ENCODE peak calls at places on chromosomes 7 and 10, in four cellular contexts. I, N, O and U are unnamed samples.
A peak's percentile ranks its signal among the peaks of the same experiment; 100 is the strongest.

GRCh38 chr10:21572578-21572977 is 38.5 kb downstream of the MLLT10 start:
- DNase-seq in N (no peak), O (peak; percentile 28), I (no peak), U (no peak)

GRCh38 chr10:79385392-79385795 is 38.1 kb downstream of the PPIF start:
- DNase-seq in O (no peak), I (no peak), N (no peak), U (no peak)

GRCh38 chr7:44162785-44163395 is 21.8 kb upstream of the MYL7 start:
- DNase-seq in I (peak; percentile 45), O (no peak), N (no peak), U (no peak)

GRCh38 chr7:79620291-79620690 is 166.8 kb upstream of the MAGI2 start:
- DNase-seq in O (no peak), N (no peak), I (no peak), U (no peak)

GRCh38 chr10:114724295-114724694 is 66.2 kb upstream of the ABLIM1 start:
- DNase-seq in N (no peak), I (peak; percentile 38), O (no peak), U (no peak)

GRCh38 chr7:65980478-65981250 is 1.3 kb downstream of the GUSB start:
- DNase-seq in I (peak; percentile 42), O (peak; percentile 27), N (no peak), U (no peak)

GRCh38 chr7:135716677-135717238 is 11.2 kb downstream of the SLC13A4 start:
- DNase-seq in O (peak; percentile 59), N (no peak), I (peak; percentile 73), U (no peak)

GRCh38 chr7:44973610-44974401 is 5.0 kb downstream of the MYO1G start:
- DNase-seq in I (no peak), O (peak; percentile 26), N (peak; percentile 53), U (no peak)

GRCh38 chr7:93148135-93148534 is at the start of gene SAMD9L:
- DNase-seq in I (no peak), N (no peak), O (peak; percentile 30), U (no peak)

GRCh38 chr7:87517136-87517805 is 41.8 kb upstream of the ABCB4 start:
- DNase-seq in I (no peak), O (peak; percentile 12), N (no peak), U (no peak)

GRCh38 chr7:8668627-8669500 is 235.5 kb downstream of the NXPH1 start:
- DNase-seq in I (no peak), N (no peak), O (no peak), U (no peak)

GRCh38 chr7:121278120-121279021 is 50.4 kb upstream of the WNT16 start:
- DNase-seq in I (peak; percentile 11), O (peak; percentile 82), N (no peak), U (no peak)

GRCh38 chr10:114638874-114639625 is 19.0 kb downstream of the ABLIM1 start:
- DNase-seq in N (no peak), O (peak; percentile 50), I (no peak), U (no peak)

GRCh38 chr7:140479062-140479738 is at the start of gene MKRN1:
- DNase-seq in I (peak; percentile 98), N (peak; percentile 98), O (peak; percentile 95), U (peak; percentile 90)

GRCh38 chr7:142379445-142379844 is 121.6 kb upstream of the PRSS58 start:
- DNase-seq in N (no peak), O (no peak), I (no peak), U (no peak)

GRCh38 chr10:6382081-6382480 is 179.3 kb downstream of the PFKFB3 start:
- DNase-seq in N (no peak), I (no peak), O (peak; percentile 70), U (no peak)

GRCh38 chr10:107653832-107654287 is 489.4 kb upstream of the SORCS1 start:
- DNase-seq in O (peak; percentile 65), N (no peak), I (no peak), U (no peak)

GRCh38 chr7:123771846-123772245 is 23.0 kb upstream of the WASL start:
- DNase-seq in I (peak; percentile 77), N (no peak), O (no peak), U (no peak)

GRCh38 chr10:114306116-114306973 is 67.3 kb downstream of the VWA2 start:
- DNase-seq in O (peak; percentile 98), I (peak; percentile 87), N (no peak), U (no peak)

GRCh38 chr10:87979847-87980246 is 116.4 kb downstream of the PTEN start:
- DNase-seq in I (no peak), N (no peak), O (no peak), U (no peak)

GRCh38 chr7:88795553-88795952 is at the start of gene TEX47:
- DNase-seq in O (no peak), N (no peak), I (no peak), U (no peak)

GRCh38 chr10:8216893-8217292 is 162.4 kb downstream of the GATA3 start:
- DNase-seq in N (no peak), I (no peak), O (no peak), U (no peak)

DNA sequence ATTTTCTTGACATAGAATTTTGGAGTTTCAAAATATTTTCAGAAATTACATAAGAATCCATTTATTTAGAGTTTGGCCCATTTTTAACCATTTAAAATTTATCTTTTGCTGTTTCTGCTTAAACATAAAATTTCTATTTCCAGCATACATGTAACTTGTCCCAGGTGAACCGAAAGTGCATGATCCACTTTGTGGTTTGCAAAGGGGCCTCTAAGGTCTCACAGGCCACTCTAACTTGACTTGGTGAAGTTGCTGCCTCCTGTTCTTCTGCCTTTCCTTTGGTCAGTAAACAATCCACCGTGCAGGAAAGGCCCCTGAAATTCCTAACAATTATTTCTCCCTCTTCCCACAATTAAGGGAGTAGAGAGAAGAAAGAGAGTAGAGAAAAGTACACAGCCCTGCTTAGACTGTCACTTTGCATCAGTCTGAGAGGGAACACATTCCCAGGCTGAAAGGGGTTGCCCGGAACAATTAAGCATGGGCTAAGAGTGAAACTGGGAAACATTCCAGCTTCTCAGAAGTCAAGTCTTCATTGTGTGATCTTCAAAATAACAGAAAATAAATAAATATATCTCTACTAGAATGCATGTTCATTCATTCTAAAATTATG is 79.5 kb upstream of the SEMA3A start:
- DNase-seq in I (peak; percentile 11), N (no peak), O (peak; percentile 21), U (peak; percentile 67)
- H2BK120ac ChIP-seq in I (peak overlapping the region; percentile 61), N (no peak overlapping the region), O (no peak overlapping the region), U (no peak overlapping the region)

GRCh38 chr10:133258818-133259602 is 17.7 kb downstream of the ADAM8 start:
- DNase-seq in O (peak; percentile 99), N (no peak), I (no peak), U (no peak)

GRCh38 chr10:133259603-133259992 is 17.1 kb downstream of the ADAM8 start:
- DNase-seq in N (no peak), O (no peak), I (no peak), U (no peak)

GRCh38 chr10:133261726-133262325 is 14.8 kb downstream of the ADAM8 start:
- DNase-seq in O (peak; percentile 56), I (peak; percentile 56), N (peak; percentile 69), U (no peak)

GRCh38 chr10:133262696-133263095 is 14.0 kb downstream of the ADAM8 start:
- DNase-seq in I (no peak), N (no peak), O (no peak), U (no peak)

DNA sequence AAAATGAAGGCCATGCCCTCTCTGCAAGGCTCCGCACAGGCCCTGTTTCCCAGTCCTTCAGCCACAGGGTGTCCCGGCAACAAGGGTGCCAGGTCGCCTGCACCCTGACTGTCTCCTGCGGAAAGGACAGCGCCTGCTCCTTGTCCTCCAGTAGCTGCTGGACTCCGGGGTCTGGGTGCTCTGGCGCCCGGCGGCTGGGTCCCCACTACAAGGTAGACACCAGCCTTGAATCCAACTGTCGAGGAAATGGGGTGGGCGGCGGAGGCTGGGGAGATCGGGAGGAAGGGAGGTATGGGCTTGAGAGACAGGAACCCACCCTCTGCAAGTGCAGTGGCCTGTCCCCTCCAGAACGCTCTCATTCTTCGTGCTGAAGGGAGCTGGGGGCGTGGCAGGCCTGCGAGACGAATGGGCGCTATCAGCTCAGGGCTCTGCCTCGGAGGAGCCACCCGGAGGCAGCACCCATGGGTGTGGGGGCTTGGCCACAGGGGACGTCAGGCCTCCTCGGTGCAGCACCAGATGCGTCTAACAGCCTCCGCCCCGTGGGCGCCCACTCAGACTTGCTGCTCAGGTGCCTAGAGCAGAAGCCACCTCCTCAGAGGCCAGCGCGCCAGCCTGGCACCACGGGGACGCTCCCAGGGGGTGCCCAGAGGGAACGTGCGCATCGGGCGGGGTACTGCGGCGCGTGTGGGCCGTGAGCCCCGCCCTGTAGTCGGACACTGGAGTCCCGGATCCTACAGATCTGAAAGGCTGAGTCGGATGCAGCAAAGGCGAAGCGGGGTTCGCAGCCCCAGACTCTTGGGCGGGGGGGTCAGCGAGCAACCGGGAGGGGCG is 15.6 kb downstream of the ADAM8 start:
- DNase-seq in O (peak; percentile 44), N (no peak), I (no peak), U (no peak)
- H2BK120ac ChIP-seq in O (peak overlapping the region; percentile 93), N (no peak overlapping the region), I (no peak overlapping the region), U (no peak overlapping the region)

GRCh38 chr7:101488826-101489572 is 126.3 kb downstream of the COL26A1 start:
- DNase-seq in I (no peak), O (no peak), N (no peak), U (no peak)

GRCh38 chr7:101487753-101488152 is 125.1 kb downstream of the COL26A1 start:
- DNase-seq in O (no peak), I (no peak), N (no peak), U (no peak)

GRCh38 chr7:101486764-101487458 is 124.2 kb downstream of the COL26A1 start:
- DNase-seq in N (peak; percentile 67), O (no peak), I (peak; percentile 61), U (no peak)

DNA sequence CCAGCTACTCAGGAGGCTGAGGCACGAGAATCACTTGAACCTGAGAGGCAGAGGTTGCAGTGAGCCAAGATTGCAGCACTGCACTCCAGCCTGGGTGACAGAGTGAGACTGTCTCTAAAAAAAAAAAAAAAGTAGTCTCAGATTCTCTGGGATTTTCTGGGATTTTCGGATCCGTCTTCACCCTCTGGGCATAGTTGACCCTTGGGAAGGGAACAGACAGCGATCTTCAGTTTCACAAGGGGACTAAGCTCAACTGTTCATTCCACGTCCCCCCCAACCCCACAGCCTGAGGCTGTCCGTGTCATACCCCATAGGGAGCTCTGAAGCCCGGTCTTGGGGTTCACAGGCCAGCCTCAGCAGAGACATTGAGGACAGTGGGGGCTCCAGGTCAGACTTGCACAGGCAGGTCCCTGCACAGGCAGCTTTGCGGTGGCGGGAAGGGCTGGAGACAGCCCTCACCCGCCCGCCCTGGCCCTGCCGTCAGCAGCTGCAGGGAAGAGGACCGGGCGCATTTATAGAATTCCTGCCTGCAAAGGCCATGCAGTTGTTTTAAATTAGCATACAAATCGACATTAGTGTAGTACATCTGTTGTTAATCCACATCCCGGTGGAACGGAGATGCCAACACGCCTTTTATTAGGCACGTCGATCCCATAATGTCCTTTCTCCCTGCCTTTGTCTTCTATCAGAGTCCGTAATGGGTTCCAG is 123.5 kb downstream of the COL26A1 start:
- DNase-seq in I (peak; percentile 87), O (no peak), N (peak; percentile 85), U (no peak)
- H2BK120ac ChIP-seq in I (no peak overlapping the region), O (no peak overlapping the region), N (no peak overlapping the region), U (no peak overlapping the region)

DNA sequence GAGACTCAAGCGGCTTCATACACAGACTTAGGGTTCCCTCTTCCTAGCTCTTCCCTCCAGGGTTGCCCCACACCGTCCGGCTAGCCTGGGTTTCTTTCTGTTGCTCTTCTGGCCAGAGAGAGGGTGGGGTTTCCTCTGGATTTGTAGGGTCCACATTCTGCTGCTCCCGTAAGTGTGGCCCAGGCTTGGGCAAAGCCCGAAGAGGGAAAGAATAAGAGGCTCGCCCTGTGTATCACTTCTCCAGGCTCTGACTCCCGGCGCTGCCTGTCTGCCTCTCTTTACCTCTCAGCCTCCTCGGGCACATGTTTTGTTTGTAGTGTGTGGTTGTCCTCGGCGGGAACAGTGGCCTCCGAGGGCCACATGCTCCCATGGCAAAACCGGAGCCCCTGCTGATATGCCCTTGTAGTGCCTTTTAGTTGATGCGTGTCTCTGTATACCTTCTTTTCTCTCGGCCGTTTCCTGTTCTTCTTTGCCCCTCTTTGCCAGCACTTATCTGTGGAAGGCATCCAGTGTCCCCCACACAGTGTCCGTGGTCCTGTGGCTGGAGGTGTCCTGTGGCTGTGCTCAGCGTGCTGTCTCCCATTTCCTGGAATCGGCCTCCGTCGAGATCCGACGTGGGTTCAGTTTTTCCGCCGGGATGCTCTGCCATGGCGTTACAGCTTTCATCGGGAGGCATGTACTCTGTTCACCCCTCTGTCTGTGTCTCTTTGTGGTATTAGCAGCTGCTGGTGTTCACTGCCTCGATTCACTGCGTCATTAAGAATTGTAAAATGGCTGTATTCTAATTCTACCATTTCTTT is 102.9 kb downstream of the INPP5A start:
- DNase-seq in O (no peak), I (no peak), N (peak; percentile 14), U (no peak)
- H2BK120ac ChIP-seq in O (no peak overlapping the region), I (no peak overlapping the region), N (no peak overlapping the region), U (no peak overlapping the region)